ENCODE peak calls at places on chromosomes 7 and 10, in four cellular contexts. One of them, this sample, is unnamed.

GRCh38 chr7:69814421-69814962 is 216.2 kb downstream of the AUTS2 start:
- DNase-seq in right atrium auricular region: no peak
- DNase-seq in psoas muscle: no peak
- DNase-seq in dorsolateral prefrontal cortex: peak
- DNase-seq in this sample: no peak

GRCh38 chr10:84424731-84425165 is 96.4 kb downstream of the CCSER2 start:
- DNase-seq in right atrium auricular region: peak
- DNase-seq in psoas muscle: peak
- DNase-seq in dorsolateral prefrontal cortex: peak
- DNase-seq in this sample: peak

GRCh38 chr7:29917583-29917982 is 72.0 kb downstream of the SCRN1 start:
- DNase-seq in right atrium auricular region: no peak
- DNase-seq in psoas muscle: no peak
- DNase-seq in dorsolateral prefrontal cortex: no peak
- DNase-seq in this sample: no peak

GRCh38 chr7:47375121-47375551 is 206.8 kb downstream of the TNS3 start:
- DNase-seq in right atrium auricular region: no peak
- DNase-seq in psoas muscle: peak
- DNase-seq in dorsolateral prefrontal cortex: no peak
- DNase-seq in this sample: no peak

GRCh38 chr7:26860361-26860760 is 4.0 kb downstream of the SKAP2 start:
- DNase-seq in right atrium auricular region: no peak
- DNase-seq in psoas muscle: no peak
- DNase-seq in dorsolateral prefrontal cortex: no peak
- DNase-seq in this sample: peak

GRCh38 chr7:103065666-103066065 is 8.9 kb downstream of the FBXL13 start:
- DNase-seq in right atrium auricular region: no peak
- DNase-seq in psoas muscle: no peak
- DNase-seq in dorsolateral prefrontal cortex: no peak
- DNase-seq in this sample: peak

GRCh38 chr10:35564276-35564982 is 40.7 kb upstream of the GJD4 start:
- DNase-seq in right atrium auricular region: no peak
- DNase-seq in psoas muscle: no peak
- DNase-seq in dorsolateral prefrontal cortex: no peak
- DNase-seq in this sample: peak

GRCh38 chr10:79390551-79391229 is 43.4 kb downstream of the PPIF start:
- DNase-seq in right atrium auricular region: peak
- DNase-seq in psoas muscle: peak
- DNase-seq in dorsolateral prefrontal cortex: peak
- DNase-seq in this sample: no peak

GRCh38 chr7:134470864-134471263 is 12.0 kb upstream of the AKR1B1 start:
- DNase-seq in right atrium auricular region: no peak
- DNase-seq in psoas muscle: no peak
- DNase-seq in dorsolateral prefrontal cortex: no peak
- DNase-seq in this sample: no peak

GRCh38 chr7:4650471-4651047 is 31.5 kb upstream of the FOXK1 start:
- DNase-seq in right atrium auricular region: peak
- DNase-seq in psoas muscle: peak
- DNase-seq in dorsolateral prefrontal cortex: no peak
- DNase-seq in this sample: no peak

GRCh38 chr10:79073784-79074432 is 5.1 kb downstream of the ZMIZ1 start:
- DNase-seq in right atrium auricular region: no peak
- DNase-seq in psoas muscle: peak
- DNase-seq in dorsolateral prefrontal cortex: no peak
- DNase-seq in this sample: peak

GRCh38 chr10:22381262-22381661 is 36.0 kb downstream of the SPAG6 start:
- DNase-seq in right atrium auricular region: no peak
- DNase-seq in psoas muscle: no peak
- DNase-seq in dorsolateral prefrontal cortex: no peak
- DNase-seq in this sample: no peak

GRCh38 chr7:132216847-132217246 is 359.4 kb downstream of the PLXNA4 start:
- DNase-seq in right atrium auricular region: no peak
- DNase-seq in psoas muscle: no peak
- DNase-seq in dorsolateral prefrontal cortex: no peak
- DNase-seq in this sample: no peak

GRCh38 chr7:83456413-83456812 is 192.5 kb downstream of the SEMA3E start:
- DNase-seq in right atrium auricular region: no peak
- DNase-seq in psoas muscle: no peak
- DNase-seq in dorsolateral prefrontal cortex: no peak
- DNase-seq in this sample: no peak
- H3K27ac ChIP-seq in right atrium auricular region: no peak
- H3K27ac ChIP-seq in psoas muscle: no peak
- H3K27ac ChIP-seq in dorsolateral prefrontal cortex: no peak
- H3K27ac ChIP-seq in this sample: no peak

DNA sequence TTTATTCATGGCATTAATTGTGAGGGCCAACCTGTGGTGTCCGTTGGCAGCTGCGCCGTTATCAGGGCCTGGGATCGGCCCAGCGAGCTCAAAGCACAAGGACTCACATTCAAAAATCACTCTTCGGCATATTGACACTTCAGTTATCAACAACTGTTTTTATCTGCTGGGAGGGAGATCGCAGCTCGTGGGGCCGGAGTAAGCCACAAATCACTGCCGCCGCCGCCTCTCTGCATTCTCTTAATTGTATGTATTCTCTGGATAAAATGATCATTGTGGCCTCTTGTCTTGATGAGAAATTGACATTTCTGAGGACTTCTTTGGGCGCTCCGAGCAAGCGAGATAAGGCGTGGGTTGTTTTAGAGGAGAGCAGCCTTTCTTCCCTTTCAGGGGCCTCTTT is 130.7 kb downstream of the EBF3 start:
- DNase-seq in right atrium auricular region: no peak
- DNase-seq in psoas muscle: no peak
- DNase-seq in dorsolateral prefrontal cortex: no peak
- DNase-seq in this sample: no peak
- H3K27ac ChIP-seq in right atrium auricular region: no peak
- H3K27ac ChIP-seq in psoas muscle: no peak
- H3K27ac ChIP-seq in dorsolateral prefrontal cortex: no peak
- H3K27ac ChIP-seq in this sample: no peak

GRCh38 chr7:158321936-158322615 is 265.5 kb downstream of the PTPRN2 start:
- DNase-seq in right atrium auricular region: peak
- DNase-seq in psoas muscle: no peak
- DNase-seq in dorsolateral prefrontal cortex: no peak
- DNase-seq in this sample: no peak
- H3K27ac ChIP-seq in right atrium auricular region: no peak
- H3K27ac ChIP-seq in psoas muscle: no peak
- H3K27ac ChIP-seq in dorsolateral prefrontal cortex: no peak
- H3K27ac ChIP-seq in this sample: no peak

GRCh38 chr7:155951554-155952158 is 139.4 kb upstream of the SHH start:
- DNase-seq in right atrium auricular region: peak
- DNase-seq in psoas muscle: no peak
- DNase-seq in dorsolateral prefrontal cortex: no peak
- DNase-seq in this sample: peak
- H3K27ac ChIP-seq in right atrium auricular region: no peak
- H3K27ac ChIP-seq in psoas muscle: no peak
- H3K27ac ChIP-seq in dorsolateral prefrontal cortex: no peak
- H3K27ac ChIP-seq in this sample: peak

GRCh38 chr10:33217854-33218253 is 116.6 kb downstream of the NRP1 start:
- DNase-seq in right atrium auricular region: no peak
- DNase-seq in psoas muscle: no peak
- DNase-seq in dorsolateral prefrontal cortex: no peak
- DNase-seq in this sample: peak
- H3K27ac ChIP-seq in right atrium auricular region: no peak
- H3K27ac ChIP-seq in psoas muscle: no peak
- H3K27ac ChIP-seq in dorsolateral prefrontal cortex: no peak
- H3K27ac ChIP-seq in this sample: peak

GRCh38 chr7:131097662-131098376 is 229.9 kb upstream of the MKLN1 start:
- DNase-seq in right atrium auricular region: no peak
- DNase-seq in psoas muscle: no peak
- DNase-seq in dorsolateral prefrontal cortex: no peak
- DNase-seq in this sample: no peak

GRCh38 chr7:131096267-131096927 is 231.3 kb upstream of the MKLN1 start:
- DNase-seq in right atrium auricular region: no peak
- DNase-seq in psoas muscle: no peak
- DNase-seq in dorsolateral prefrontal cortex: no peak
- DNase-seq in this sample: no peak

GRCh38 chr7:131095346-131095745 is 232.3 kb upstream of the MKLN1 start:
- DNase-seq in right atrium auricular region: no peak
- DNase-seq in psoas muscle: no peak
- DNase-seq in dorsolateral prefrontal cortex: no peak
- DNase-seq in this sample: no peak

GRCh38 chr7:131100357-131101054 is 227.2 kb upstream of the MKLN1 start:
- DNase-seq in right atrium auricular region: no peak
- DNase-seq in psoas muscle: no peak
- DNase-seq in dorsolateral prefrontal cortex: no peak
- DNase-seq in this sample: no peak

GRCh38 chr7:131098527-131098926 is 229.1 kb upstream of the MKLN1 start:
- DNase-seq in right atrium auricular region: no peak
- DNase-seq in psoas muscle: no peak
- DNase-seq in dorsolateral prefrontal cortex: no peak
- DNase-seq in this sample: no peak
- H3K27ac ChIP-seq in right atrium auricular region: no peak
- H3K27ac ChIP-seq in psoas muscle: no peak
- H3K27ac ChIP-seq in dorsolateral prefrontal cortex: peak
- H3K27ac ChIP-seq in this sample: no peak

DNA sequence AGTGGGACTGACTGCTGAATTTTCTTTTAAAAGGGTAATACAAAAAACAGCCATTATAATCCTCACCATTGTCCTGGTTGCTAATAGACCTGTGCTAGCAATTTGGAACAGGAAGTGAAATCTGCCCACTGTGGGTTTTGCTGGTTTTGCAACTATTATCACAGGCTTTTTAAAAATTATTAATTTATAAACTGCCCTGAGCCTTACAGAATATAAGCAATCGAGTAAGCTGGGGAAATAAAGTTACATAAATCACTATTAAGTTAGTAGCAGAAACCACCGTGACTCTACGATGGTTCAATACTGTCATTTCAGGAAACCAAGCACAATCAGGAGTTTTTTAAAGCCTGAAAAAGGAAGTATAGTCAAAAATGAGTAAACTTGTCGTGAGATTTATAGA is 62.3 kb downstream of the TMEM26 start:
- DNase-seq in right atrium auricular region: no peak
- DNase-seq in psoas muscle: no peak
- DNase-seq in dorsolateral prefrontal cortex: no peak
- DNase-seq in this sample: no peak
- H3K27ac ChIP-seq in right atrium auricular region: no peak
- H3K27ac ChIP-seq in psoas muscle: no peak
- H3K27ac ChIP-seq in dorsolateral prefrontal cortex: no peak
- H3K27ac ChIP-seq in this sample: no peak

GRCh38 chr7:54947266-54947665 is 71.6 kb upstream of the EGFR start:
- DNase-seq in right atrium auricular region: no peak
- DNase-seq in psoas muscle: no peak
- DNase-seq in dorsolateral prefrontal cortex: no peak
- DNase-seq in this sample: no peak
- H3K27ac ChIP-seq in right atrium auricular region: no peak
- H3K27ac ChIP-seq in psoas muscle: no peak
- H3K27ac ChIP-seq in dorsolateral prefrontal cortex: no peak
- H3K27ac ChIP-seq in this sample: no peak

GRCh38 chr10:77247076-77247561 is 390.5 kb downstream of the KCNMA1 start:
- DNase-seq in right atrium auricular region: no peak
- DNase-seq in psoas muscle: no peak
- DNase-seq in dorsolateral prefrontal cortex: no peak
- DNase-seq in this sample: peak
- H3K27ac ChIP-seq in right atrium auricular region: no peak
- H3K27ac ChIP-seq in psoas muscle: no peak
- H3K27ac ChIP-seq in dorsolateral prefrontal cortex: peak
- H3K27ac ChIP-seq in this sample: no peak

This sample was measured in endothelial cell of umbilical vein.